ENCODE peak calls at places on chromosomes 13 and 19, in ten cellular contexts. U is epithelial cell of esophagus; S is GDM1; O is Jurkat, Clone E6-1; L is activated T-cell treated with anti-CD3 and anti-CD28 coated beads, Interleukin-2, amount 50 U/mL, for 48 hours; B is hepatocyte; W is HCEC 1CT; K is mucosa of descending colon; A is dorsolateral prefrontal cortex; I is IMR-90. R is an unnamed sample.

GRCh38 chr19:38742906-38743305 is 1.4 kb downstream of the CAPN12 start:
- DNase-seq in U (no peak), S (no peak), O (no peak), L (no peak), B (no peak), W (no peak), K (no peak), A (no peak), I (no peak), R (no peak)

GRCh38 chr13:102440259-102440936 is 38.5 kb upstream of the FGF14 start:
- DNase-seq in U (peak; percentile 58), S (no peak), O (no peak), L (no peak), B (no peak), W (no peak), K (peak; percentile 59), A (no peak), I (no peak), R (no peak)

GRCh38 chr13:105410602-105411001 is 1124.9 kb downstream of the EFNB2 start:
- DNase-seq in U (peak; percentile 66), S (no peak), O (peak; percentile 23), L (peak; percentile 54), B (peak; percentile 50), W (no peak), K (no peak), A (peak; percentile 57), I (peak; percentile 12), R (no peak)

GRCh38 chr19:34220472-34221063 is 33.8 kb upstream of the GARRE1 start:
- DNase-seq in U (peak; percentile 70), S (peak; percentile 18), O (peak; percentile 41), L (peak; percentile 77), B (peak; percentile 72), W (peak; percentile 60), K (no peak), A (no peak), I (peak; percentile 53), R (peak; percentile 59)

GRCh38 chr13:28850226-28850625 is 30.1 kb downstream of the MTUS2 start:
- DNase-seq in U (no peak), S (no peak), O (no peak), L (no peak), B (no peak), W (no peak), K (no peak), A (no peak), I (no peak), R (no peak)

GRCh38 chr19:4506449-4507149 is 11.7 kb downstream of the PLIN4 start:
- DNase-seq in U (peak; percentile 58), S (peak; percentile 35), O (no peak), L (peak; percentile 28), B (no peak), W (peak; percentile 59), K (no peak), A (no peak), I (peak; percentile 80), R (peak; percentile 67)

GRCh38 chr19:1168562-1168873 is 5.5 kb downstream of the SBNO2 start:
- DNase-seq in U (no peak), S (no peak), O (no peak), L (no peak), B (no peak), W (no peak), K (no peak), A (no peak), I (no peak), R (no peak)

GRCh38 chr13:43058836-43059235 is 35.5 kb downstream of the DNAJC15 start:
- DNase-seq in U (no peak), S (no peak), O (no peak), L (no peak), B (no peak), W (no peak), K (no peak), A (no peak), I (no peak), R (peak; percentile 50)

GRCh38 chr13:67554296-67554695 is 324.2 kb upstream of the PCDH9 start:
- DNase-seq in U (no peak), S (no peak), O (no peak), L (no peak), B (no peak), W (peak; percentile 17), K (no peak), A (no peak), I (peak; percentile 51), R (no peak)